ENCODE peak calls at places on chromosomes 4 and X, in eight cellular contexts. One of them, this sample, is unnamed.

GRCh38 chr4:952881-953573 is 20.3 kb downstream of the DGKQ start:
- DNase-seq in GM12878: no peak
- DNase-seq in tibial artery: peak
- DNase-seq in HepG2: no peak
- DNase-seq in body of pancreas: no peak
- DNase-seq in ovary: no peak
- DNase-seq in heart right ventricle: no peak
- DNase-seq in A549: no peak
- DNase-seq in this sample: no peak

GRCh38 chr4:72797486-72797885 is 228.5 kb upstream of the ADAMTS3 start:
- DNase-seq in GM12878: no peak
- DNase-seq in tibial artery: no peak
- DNase-seq in HepG2: no peak
- DNase-seq in body of pancreas: no peak
- DNase-seq in ovary: no peak
- DNase-seq in heart right ventricle: no peak
- DNase-seq in A549: no peak
- DNase-seq in this sample: no peak

GRCh38 chr4:36242629-36243354 is 1.5 kb downstream of the ARAP2 start:
- DNase-seq in GM12878: no peak
- DNase-seq in tibial artery: no peak
- DNase-seq in HepG2: no peak
- DNase-seq in body of pancreas: peak
- DNase-seq in ovary: no peak
- DNase-seq in heart right ventricle: no peak
- DNase-seq in A549: no peak
- DNase-seq in this sample: no peak

GRCh38 chr4:22237155-22237751 is 278.6 kb downstream of the ADGRA3 start:
- DNase-seq in GM12878: no peak
- DNase-seq in tibial artery: no peak
- DNase-seq in HepG2: peak
- DNase-seq in body of pancreas: peak
- DNase-seq in ovary: peak
- DNase-seq in heart right ventricle: no peak
- DNase-seq in A549: peak
- DNase-seq in this sample: no peak

GRCh38 chr4:48578132-48578964 is 88.3 kb downstream of the ZAR1 start:
- DNase-seq in GM12878: peak
- DNase-seq in tibial artery: no peak
- DNase-seq in HepG2: peak
- DNase-seq in body of pancreas: peak
- DNase-seq in ovary: no peak
- DNase-seq in heart right ventricle: peak
- DNase-seq in A549: peak
- DNase-seq in this sample: no peak

GRCh38 chrX:63738696-63739095 is 46.3 kb downstream of the ARHGEF9 start:
- DNase-seq in GM12878: no peak
- DNase-seq in tibial artery: no peak
- DNase-seq in HepG2: no peak
- DNase-seq in body of pancreas: no peak
- DNase-seq in ovary: no peak
- DNase-seq in heart right ventricle: no peak
- DNase-seq in A549: no peak
- DNase-seq in this sample: no peak

GRCh38 chrX:12701625-12702024 is 89.6 kb upstream of the PRPS2 start:
- DNase-seq in GM12878: peak
- DNase-seq in tibial artery: no peak
- DNase-seq in HepG2: peak
- DNase-seq in body of pancreas: peak
- DNase-seq in ovary: peak
- DNase-seq in heart right ventricle: peak
- DNase-seq in A549: peak
- DNase-seq in this sample: no peak

GRCh38 chr4:132065940-132066495 is 1083.1 kb upstream of the PCDH10 start:
- DNase-seq in GM12878: no peak
- DNase-seq in tibial artery: no peak
- DNase-seq in HepG2: no peak
- DNase-seq in body of pancreas: no peak
- DNase-seq in ovary: no peak
- DNase-seq in heart right ventricle: no peak
- DNase-seq in A549: no peak
- DNase-seq in this sample: no peak

GRCh38 chrX:42725196-42725595 is 52.8 kb downstream of the PPP1R2C start:
- DNase-seq in GM12878: no peak
- DNase-seq in tibial artery: no peak
- DNase-seq in HepG2: no peak
- DNase-seq in body of pancreas: no peak
- DNase-seq in ovary: no peak
- DNase-seq in heart right ventricle: no peak
- DNase-seq in A549: no peak
- DNase-seq in this sample: no peak

GRCh38 chrX:17564689-17565409 is 172.4 kb upstream of the SCML1 start:
- DNase-seq in GM12878: no peak
- DNase-seq in tibial artery: peak
- DNase-seq in HepG2: no peak
- DNase-seq in body of pancreas: no peak
- DNase-seq in ovary: no peak
- DNase-seq in heart right ventricle: no peak
- DNase-seq in A549: no peak
- DNase-seq in this sample: no peak

GRCh38 chr4:11393551-11393950 is 35.1 kb downstream of the HS3ST1 start:
- DNase-seq in GM12878: no peak
- DNase-seq in tibial artery: no peak
- DNase-seq in HepG2: no peak
- DNase-seq in body of pancreas: no peak
- DNase-seq in ovary: no peak
- DNase-seq in heart right ventricle: no peak
- DNase-seq in A549: no peak
- DNase-seq in this sample: no peak

GRCh38 chr4:5773271-5773555 is 62.2 kb downstream of the EVC start:
- DNase-seq in GM12878: no peak
- DNase-seq in tibial artery: no peak
- DNase-seq in HepG2: no peak
- DNase-seq in body of pancreas: no peak
- DNase-seq in ovary: no peak
- DNase-seq in heart right ventricle: no peak
- DNase-seq in A549: no peak
- DNase-seq in this sample: peak

GRCh38 chr4:112523008-112523440 is 7.0 kb upstream of the NEUROG2 start:
- DNase-seq in GM12878: no peak
- DNase-seq in tibial artery: no peak
- DNase-seq in HepG2: no peak
- DNase-seq in body of pancreas: peak
- DNase-seq in ovary: peak
- DNase-seq in heart right ventricle: no peak
- DNase-seq in A549: peak
- DNase-seq in this sample: no peak

GRCh38 chr4:8656711-8657380 is 64.3 kb downstream of the CPZ start:
- DNase-seq in GM12878: no peak
- DNase-seq in tibial artery: no peak
- DNase-seq in HepG2: no peak
- DNase-seq in body of pancreas: no peak
- DNase-seq in ovary: no peak
- DNase-seq in heart right ventricle: no peak
- DNase-seq in A549: no peak
- DNase-seq in this sample: peak

GRCh38 chr4:48602222-48602621 is 112.2 kb downstream of the ZAR1 start:
- DNase-seq in GM12878: no peak
- DNase-seq in tibial artery: no peak
- DNase-seq in HepG2: no peak
- DNase-seq in body of pancreas: no peak
- DNase-seq in ovary: no peak
- DNase-seq in heart right ventricle: no peak
- DNase-seq in A549: no peak
- DNase-seq in this sample: no peak

GRCh38 chr4:47590325-47590724 is 105.2 kb downstream of the ATP10D start:
- DNase-seq in GM12878: no peak
- DNase-seq in tibial artery: no peak
- DNase-seq in HepG2: no peak
- DNase-seq in body of pancreas: no peak
- DNase-seq in ovary: no peak
- DNase-seq in heart right ventricle: no peak
- DNase-seq in A549: no peak
- DNase-seq in this sample: no peak

GRCh38 chrX:6041630-6042029 is 187.0 kb downstream of the NLGN4X start:
- DNase-seq in GM12878: no peak
- DNase-seq in tibial artery: no peak
- DNase-seq in HepG2: no peak
- DNase-seq in body of pancreas: no peak
- DNase-seq in ovary: no peak
- DNase-seq in heart right ventricle: no peak
- DNase-seq in A549: no peak
- DNase-seq in this sample: no peak

GRCh38 chrX:139724626-139725025 is 16.7 kb upstream of the MCF2 start:
- DNase-seq in GM12878: no peak
- DNase-seq in tibial artery: no peak
- DNase-seq in HepG2: no peak
- DNase-seq in body of pancreas: no peak
- DNase-seq in ovary: no peak
- DNase-seq in heart right ventricle: no peak
- DNase-seq in A549: no peak
- DNase-seq in this sample: no peak

GRCh38 chr4:81422591-81422990 is 49.1 kb downstream of the RASGEF1B start:
- DNase-seq in GM12878: no peak
- DNase-seq in tibial artery: no peak
- DNase-seq in HepG2: no peak
- DNase-seq in body of pancreas: no peak
- DNase-seq in ovary: no peak
- DNase-seq in heart right ventricle: no peak
- DNase-seq in A549: no peak
- DNase-seq in this sample: no peak

GRCh38 chrX:79366888-79367749 is at the start of gene ITM2A:
- DNase-seq in GM12878: no peak
- DNase-seq in tibial artery: peak
- DNase-seq in HepG2: no peak
- DNase-seq in body of pancreas: peak
- DNase-seq in ovary: peak
- DNase-seq in heart right ventricle: peak
- DNase-seq in A549: no peak
- DNase-seq in this sample: no peak

GRCh38 chr4:181569553-181569952 is 673.6 kb upstream of the TENM3 start:
- DNase-seq in GM12878: no peak
- DNase-seq in tibial artery: no peak
- DNase-seq in HepG2: peak
- DNase-seq in body of pancreas: no peak
- DNase-seq in ovary: no peak
- DNase-seq in heart right ventricle: no peak
- DNase-seq in A549: peak
- DNase-seq in this sample: no peak
- TF ChIP-seq CTCF in GM12878: peak
- TF ChIP-seq CTCF in tibial artery: no peak
- TF ChIP-seq CTCF in HepG2: peak
- TF ChIP-seq CTCF in body of pancreas: peak
- TF ChIP-seq CTCF in ovary: no peak
- TF ChIP-seq CTCF in heart right ventricle: peak
- TF ChIP-seq CTCF in A549: no peak
- TF ChIP-seq CTCF in this sample: peak

DNA sequence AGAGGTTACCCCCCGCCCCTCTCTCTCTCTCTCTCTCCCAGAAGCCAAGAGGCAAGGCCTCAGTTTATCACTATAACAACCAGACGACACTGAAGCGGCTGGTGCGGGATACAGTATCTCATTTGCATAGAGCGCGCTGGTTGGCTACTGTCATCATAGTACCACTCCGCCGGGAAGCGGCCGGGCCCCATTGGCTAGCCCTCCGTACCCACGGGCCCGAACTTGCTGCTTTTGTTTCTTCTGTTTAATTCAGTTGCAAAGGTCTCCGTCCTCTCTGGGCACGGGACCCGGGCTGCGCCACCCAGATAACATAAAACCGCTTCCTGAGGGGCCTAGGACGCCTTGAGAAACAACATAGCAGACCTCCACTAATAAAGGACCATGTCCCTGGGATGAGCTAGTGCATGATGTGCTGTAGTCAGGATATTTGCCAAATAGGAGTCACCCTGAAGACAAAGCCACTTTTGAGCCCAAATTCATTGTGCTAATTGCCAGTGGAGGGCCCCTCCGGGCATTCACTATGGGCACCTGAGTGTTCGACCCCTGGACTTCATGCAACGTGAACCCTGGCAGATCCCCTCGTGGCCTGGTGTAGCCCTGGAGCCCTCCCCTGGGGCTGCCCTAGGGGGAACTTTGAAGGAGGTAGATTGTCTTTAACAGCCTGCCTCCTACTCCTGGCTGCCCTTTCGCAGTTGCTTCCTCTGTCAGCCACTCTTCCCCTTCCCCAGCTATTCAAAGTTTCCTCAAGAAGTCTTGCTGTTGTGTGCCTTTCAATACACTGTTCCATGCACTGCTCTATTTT is at the start of gene PCYT1B:
- DNase-seq in GM12878: no peak
- DNase-seq in tibial artery: peak
- DNase-seq in HepG2: no peak
- DNase-seq in body of pancreas: peak
- DNase-seq in ovary: peak
- DNase-seq in heart right ventricle: peak
- DNase-seq in A549: no peak
- DNase-seq in this sample: peak
- H3K4me3 ChIP-seq in GM12878: peak
- H3K4me3 ChIP-seq in tibial artery: peak
- H3K4me3 ChIP-seq in HepG2: no peak
- H3K4me3 ChIP-seq in body of pancreas: no peak
- H3K4me3 ChIP-seq in ovary: peak
- H3K4me3 ChIP-seq in heart right ventricle: peak
- H3K4me3 ChIP-seq in A549: no peak
- H3K4me3 ChIP-seq in this sample: no peak

GRCh38 chr4:111228874-111229273 is 606.0 kb upstream of the PITX2 start:
- DNase-seq in GM12878: no peak
- DNase-seq in tibial artery: no peak
- DNase-seq in HepG2: no peak
- DNase-seq in body of pancreas: no peak
- DNase-seq in ovary: no peak
- DNase-seq in heart right ventricle: no peak
- DNase-seq in A549: no peak
- DNase-seq in this sample: no peak
- H3K27ac ChIP-seq in GM12878: no peak
- H3K27ac ChIP-seq in tibial artery: no peak
- H3K27ac ChIP-seq in HepG2: no peak
- H3K27ac ChIP-seq in body of pancreas: no peak
- H3K27ac ChIP-seq in ovary: no peak
- H3K27ac ChIP-seq in heart right ventricle: no peak
- H3K27ac ChIP-seq in A549: no peak
- H3K27ac ChIP-seq in this sample: no peak

DNA sequence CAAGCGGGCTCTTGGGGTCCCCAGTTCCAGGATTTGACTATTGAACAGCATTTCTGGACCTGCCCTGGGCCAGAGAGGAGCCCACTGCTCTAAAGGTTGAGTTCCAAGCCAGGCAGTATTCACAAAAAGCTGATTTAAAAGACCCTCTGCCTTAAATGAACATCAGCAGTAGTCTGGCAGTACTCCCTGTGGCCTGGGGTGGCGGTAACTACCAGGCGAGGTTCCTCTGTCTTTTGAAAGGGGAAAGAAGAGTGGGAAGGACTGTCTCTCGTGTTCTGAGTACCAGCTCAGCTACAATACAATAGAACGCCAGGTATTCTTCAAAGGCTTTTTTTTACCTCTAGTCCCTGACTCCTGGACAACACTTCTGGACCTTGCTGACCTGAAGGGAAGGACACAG is 456.4 kb upstream of the TEX13C start:
- DNase-seq in GM12878: no peak
- DNase-seq in tibial artery: no peak
- DNase-seq in HepG2: no peak
- DNase-seq in body of pancreas: no peak
- DNase-seq in ovary: no peak
- DNase-seq in heart right ventricle: no peak
- DNase-seq in A549: no peak
- DNase-seq in this sample: no peak
- TF ChIP-seq CTCF in GM12878: peak
- TF ChIP-seq CTCF in tibial artery: no peak
- TF ChIP-seq CTCF in HepG2: no peak
- TF ChIP-seq CTCF in body of pancreas: no peak
- TF ChIP-seq CTCF in ovary: no peak
- TF ChIP-seq CTCF in heart right ventricle: no peak
- TF ChIP-seq CTCF in A549: no peak
- TF ChIP-seq CTCF in this sample: no peak

This sample was measured in RWPE2.